ENCODE peak calls at places on chromosomes 2 and 18, in four cellular contexts. C is hippocampal formation; N is stimulated activated CD4-positive, alpha-beta T cell treated with anti-CD3 and anti-CD28 coated beads, Interleukin-2, amount 100 ng/mL, for 48 hours; G is astrocyte of the cerebellum. Z is an unnamed sample.

GRCh38 chr18:22694954-22695353 is 238.2 kb upstream of the RBBP8 start:
- DNase-seq in C (no peak), N (no peak), G (peak), Z (no peak)

GRCh38 chr2:101432411-101433181 is 42.3 kb downstream of the RFX8 start:
- DNase-seq in C (no peak), N (no peak), G (no peak), Z (no peak)

GRCh38 chr2:173231042-173231441 is 123.6 kb upstream of the CDCA7 start:
- DNase-seq in C (no peak), N (no peak), G (no peak), Z (no peak)

GRCh38 chr2:5482929-5483331 is 209.3 kb upstream of the SOX11 start:
- DNase-seq in C (no peak), N (no peak), G (peak), Z (no peak)

GRCh38 chr2:234603619-234604018 is 106.7 kb upstream of the ARL4C start:
- DNase-seq in C (no peak), N (no peak), G (no peak), Z (no peak)

GRCh38 chr2:19733390-19733789 is 168.4 kb downstream of the TTC32 start:
- DNase-seq in C (no peak), N (no peak), G (no peak), Z (no peak)

GRCh38 chr2:179273461-179273962 is 8.9 kb upstream of the SESTD1 start:
- DNase-seq in C (peak), N (no peak), G (no peak), Z (no peak)

GRCh38 chr2:8575011-8575750 is 106.7 kb upstream of the ID2 start:
- DNase-seq in C (no peak), N (no peak), G (no peak), Z (no peak)

GRCh38 chr2:168490015-168490874 is 34.2 kb downstream of the CERS6 start:
- DNase-seq in C (no peak), N (peak), G (no peak), Z (no peak)

GRCh38 chr2:53786371-53787254 is at the start of the genes ASB3 and ERLEC1:
- DNase-seq in C (peak), N (peak), G (peak), Z (peak)

GRCh38 chr2:57278451-57278850 is 768.2 kb upstream of the VRK2 start:
- DNase-seq in C (no peak), N (no peak), G (no peak), Z (no peak)

GRCh38 chr2:7837232-7837760 is 844.6 kb upstream of the ID2 start:
- DNase-seq in C (no peak), N (no peak), G (no peak), Z (no peak)

GRCh38 chr2:240981871-240982800 is 16.3 kb upstream of the SNED1 start:
- DNase-seq in C (no peak), N (no peak), G (no peak), Z (no peak)

GRCh38 chr2:182330451-182331325 is 96.1 kb downstream of the PDE1A start:
- DNase-seq in C (no peak), N (no peak), G (no peak), Z (no peak)

GRCh38 chr18:44409524-44409923 is 271.2 kb upstream of the SETBP1 start:
- DNase-seq in C (no peak), N (no peak), G (no peak), Z (no peak)

GRCh38 chr2:240732911-240733622 is 41.4 kb downstream of the AQP12A start:
- DNase-seq in C (no peak), N (no peak), G (no peak), Z (no peak)

GRCh38 chr2:236943841-236944513 is 141.7 kb upstream of the COPS8 start:
- DNase-seq in C (no peak), N (no peak), G (no peak), Z (no peak)

GRCh38 chr2:157874997-157875719 is 972 bp downstream of the ACVR1 start:
- DNase-seq in C (no peak), N (no peak), G (peak), Z (peak)

GRCh38 chr2:230885467-230886130 is 20.9 kb downstream of the ITM2C start:
- DNase-seq in C (peak), N (no peak), G (peak), Z (peak)